ENCODE peak calls at places on chromosomes 1 and 21, in seven cellular contexts. B, I, S, D, P, F and R are unnamed samples.

GRCh38 chr1:168637350-168637991 is 61.1 kb downstream of the XCL1 start:
- DNase-seq in B (no peak), I (no peak), S (no peak), D (no peak), P (peak; percentile 64), F (no peak), R (no peak)

GRCh38 chr1:212542761-212543187 is 65.8 kb upstream of the ATF3 start:
- DNase-seq in B (no peak), I (no peak), S (no peak), D (no peak), P (no peak), F (no peak), R (no peak)

GRCh38 chr1:245986404-245987221 is 520.5 kb downstream of the SMYD3 start:
- DNase-seq in B (no peak), I (no peak), S (no peak), D (no peak), P (peak; percentile 93), F (peak; percentile 55), R (no peak)

GRCh38 chr1:3695326-3696217 is 43.3 kb downstream of the TP73 start:
- DNase-seq in B (no peak), I (peak; percentile 42), S (peak; percentile 31), D (no peak), P (peak; percentile 59), F (peak; percentile 65), R (no peak)

GRCh38 chr1:97573560-97573959 is 347.3 kb downstream of the DPYD start:
- DNase-seq in B (no peak), I (no peak), S (no peak), D (no peak), P (no peak), F (no peak), R (no peak)

GRCh38 chr1:211135342-211135950 is 1.5 kb upstream of the KCNH1 start:
- DNase-seq in B (no peak), I (no peak), S (no peak), D (no peak), P (peak; percentile 84), F (peak; percentile 48), R (no peak)

GRCh38 chr1:175750366-175751111 is 7.1 kb upstream of the TNR start:
- DNase-seq in B (no peak), I (no peak), S (no peak), D (no peak), P (no peak), F (no peak), R (peak; percentile 73)

GRCh38 chr1:233907139-233907538 is 2.7 kb downstream of the SLC35F3 start:
- DNase-seq in B (no peak), I (no peak), S (no peak), D (no peak), P (peak; percentile 81), F (no peak), R (no peak)

GRCh38 chr1:163664706-163665321 is 343.1 kb downstream of the NUF2 start:
- DNase-seq in B (no peak), I (no peak), S (no peak), D (no peak), P (no peak), F (no peak), R (no peak)

GRCh38 chr1:246591958-246592357 is 25.7 kb downstream of the CNST start:
- DNase-seq in B (no peak), I (no peak), S (no peak), D (no peak), P (no peak), F (no peak), R (no peak)

GRCh38 chr1:186465956-186466355 is 5.0 kb upstream of the PDC start:
- DNase-seq in B (no peak), I (no peak), S (no peak), D (no peak), P (no peak), F (no peak), R (no peak)

GRCh38 chr1:19028110-19028509 is 71.6 kb upstream of the IFFO2 start:
- DNase-seq in B (no peak), I (no peak), S (no peak), D (no peak), P (no peak), F (no peak), R (no peak)

GRCh38 chr1:6098303-6099215 is 52.9 kb downstream of the KCNAB2 start:
- DNase-seq in B (no peak), I (no peak), S (no peak), D (no peak), P (no peak), F (no peak), R (no peak)

GRCh38 chr21:38712076-38712475 is 93.7 kb upstream of the ETS2 start:
- DNase-seq in B (no peak), I (no peak), S (no peak), D (no peak), P (peak; percentile 61), F (peak; percentile 47), R (no peak)

GRCh38 chr1:228267962-228268890 is 60.4 kb downstream of the OBSCN start:
- DNase-seq in B (no peak), I (peak; percentile 25), S (no peak), D (no peak), P (no peak), F (no peak), R (no peak)

GRCh38 chr1:228262475-228262874 is 54.6 kb downstream of the OBSCN start:
- DNase-seq in B (no peak), I (no peak), S (no peak), D (no peak), P (no peak), F (no peak), R (no peak)

GRCh38 chr1:228264100-228264816 is 56.4 kb downstream of the OBSCN start:
- DNase-seq in B (no peak), I (peak; percentile 25), S (no peak), D (no peak), P (no peak), F (no peak), R (no peak)

GRCh38 chr1:228263636-228264035 is 55.8 kb downstream of the OBSCN start:
- DNase-seq in B (no peak), I (no peak), S (no peak), D (no peak), P (no peak), F (no peak), R (no peak)

GRCh38 chr1:228265167-228265566 is 57.3 kb downstream of the OBSCN start:
- DNase-seq in B (no peak), I (no peak), S (no peak), D (no peak), P (peak; percentile 48), F (peak; percentile 23), R (no peak)
- TF ChIP-seq CTCF in B (no peak), I (no peak), S (no peak), D (no peak), P (peak; percentile 63), F (peak; percentile 30), R (no peak)

GRCh38 chr1:209805875-209806760 is at the start of gene IRF6:
- DNase-seq in B (peak; percentile 69), I (peak; percentile 93), S (peak; percentile 96), D (peak; percentile 53), P (peak; percentile 99), F (peak; percentile 88), R (no peak)
- TF ChIP-seq CTCF in B (no peak), I (no peak), S (no peak), D (no peak), P (no peak), F (no peak), R (no peak)

GRCh38 chr1:214641214-214641895 is 38.4 kb downstream of the CENPF start:
- DNase-seq in B (no peak), I (no peak), S (no peak), D (no peak), P (no peak), F (no peak), R (no peak)
- TF ChIP-seq CTCF in B (no peak), I (no peak), S (no peak), D (no peak), P (no peak), F (no peak), R (no peak)

DNA sequence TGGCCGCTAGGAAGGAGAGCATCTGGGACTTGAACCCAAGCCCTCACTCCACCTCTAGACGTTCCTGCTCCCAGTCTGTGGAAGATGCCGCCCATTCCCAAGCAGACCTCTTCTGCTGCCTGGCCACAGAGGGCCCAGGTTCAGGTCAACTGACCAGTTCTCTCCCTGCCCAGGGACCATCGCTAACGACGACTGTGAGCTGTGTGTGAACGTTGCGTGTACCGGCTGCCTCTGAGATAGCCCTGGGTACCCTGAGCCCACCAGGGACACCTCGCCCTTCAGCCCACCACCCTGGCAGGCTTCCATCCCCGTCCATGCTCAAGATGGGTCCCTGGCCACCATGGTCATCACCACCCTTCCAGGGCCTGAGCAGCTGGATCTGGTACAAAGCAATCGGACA is 2.2 kb downstream of the GUCA2B start:
- DNase-seq in B (no peak), I (no peak), S (no peak), D (no peak), P (no peak), F (no peak), R (no peak)
- TF ChIP-seq CTCF in B (no peak), I (no peak), S (no peak), D (no peak), P (no peak), F (no peak), R (no peak)

GRCh38 chr1:31421404-31422040 is 8.5 kb downstream of the SERINC2 start:
- DNase-seq in B (no peak), I (no peak), S (no peak), D (no peak), P (no peak), F (no peak), R (no peak)
- TF ChIP-seq CTCF in B (no peak), I (no peak), S (no peak), D (no peak), P (peak; percentile 19), F (no peak), R (peak; percentile 56)

GRCh38 chr1:226100436-226101347 is 38.2 kb downstream of the H3-3A start:
- DNase-seq in B (no peak), I (no peak), S (peak; percentile 37), D (no peak), P (no peak), F (no peak), R (peak; percentile 89)
- TF ChIP-seq CTCF in B (no peak), I (no peak), S (no peak), D (no peak), P (no peak), F (no peak), R (no peak)